ENCODE peak calls at places on chromosomes 5 and 9, in nine cellular contexts. S, E, G, K, O, A, M, C and H are unnamed samples.

GRCh38 chr5:7000316-7000715 is 287.1 kb downstream of the TENT4A start:
- DNase-seq in S (no peak), E (no peak), G (no peak), K (no peak), O (no peak), A (no peak), M (no peak), C (no peak), H (no peak)

GRCh38 chr9:99076483-99077171 is 28.3 kb upstream of the TGFBR1 start:
- DNase-seq in S (no peak), E (no peak), G (no peak), K (peak), O (peak), A (no peak), M (peak), C (no peak), H (no peak)

GRCh38 chr9:101026824-101027223 is 1.7 kb upstream of the PLPPR1 start:
- DNase-seq in S (no peak), E (no peak), G (no peak), K (no peak), O (no peak), A (no peak), M (no peak), C (no peak), H (no peak)

GRCh38 chr9:103798620-103799019 is 295.5 kb upstream of the SMC2 start:
- DNase-seq in S (no peak), E (no peak), G (peak), K (peak), O (peak), A (no peak), M (no peak), C (no peak), H (peak)

GRCh38 chr9:79477955-79478751 is 93.6 kb upstream of the TLE4 start:
- DNase-seq in S (no peak), E (no peak), G (peak), K (peak), O (peak), A (no peak), M (no peak), C (no peak), H (peak)

GRCh38 chr5:40842351-40842750 is 1.2 kb downstream of the CARD6 start:
- DNase-seq in S (no peak), E (no peak), G (no peak), K (no peak), O (no peak), A (no peak), M (no peak), C (no peak), H (no peak)

GRCh38 chr5:102855684-102856373 is 100.7 kb downstream of the PAM start:
- DNase-seq in S (no peak), E (no peak), G (no peak), K (no peak), O (no peak), A (no peak), M (no peak), C (no peak), H (no peak)

GRCh38 chr5:166772770-166773169 is 1518.7 kb upstream of the WWC1 start:
- DNase-seq in S (no peak), E (no peak), G (no peak), K (no peak), O (no peak), A (no peak), M (no peak), C (no peak), H (no peak)

GRCh38 chr9:113520109-113520642 is 56.6 kb downstream of the RGS3 start:
- DNase-seq in S (no peak), E (peak), G (peak), K (peak), O (no peak), A (no peak), M (peak), C (no peak), H (peak)

GRCh38 chr5:52922384-52922783 is 66.8 kb upstream of the ITGA2 start:
- DNase-seq in S (no peak), E (no peak), G (peak), K (no peak), O (peak), A (peak), M (no peak), C (peak), H (no peak)

GRCh38 chr9:137878146-137878941 is 762 bp downstream of the CACNA1B start:
- DNase-seq in S (no peak), E (no peak), G (peak), K (peak), O (no peak), A (no peak), M (peak), C (no peak), H (peak)

GRCh38 chr5:123496892-123497291 is 15.1 kb upstream of the CSNK1G3 start:
- DNase-seq in S (no peak), E (no peak), G (no peak), K (peak), O (no peak), A (no peak), M (peak), C (no peak), H (no peak)

GRCh38 chr5:173659423-173659822 is 43.0 kb upstream of the BOD1 start:
- DNase-seq in S (no peak), E (no peak), G (no peak), K (no peak), O (peak), A (no peak), M (no peak), C (no peak), H (no peak)
- TF ChIP-seq CTCF in S (no peak), E (no peak), G (no peak), K (no peak), O (no peak), A (no peak), M (no peak), C (no peak), H (no peak)

GRCh38 chr9:96442491-96442890 is 7.5 kb upstream of the HABP4 start:
- DNase-seq in S (no peak), E (no peak), G (no peak), K (no peak), O (peak), A (no peak), M (no peak), C (no peak), H (no peak)

GRCh38 chr9:96436456-96437126 is 13.4 kb upstream of the HABP4 start:
- DNase-seq in S (no peak), E (no peak), G (no peak), K (no peak), O (no peak), A (no peak), M (no peak), C (no peak), H (no peak)

GRCh38 chr9:96437454-96437853 is 12.5 kb upstream of the HABP4 start:
- DNase-seq in S (no peak), E (no peak), G (no peak), K (no peak), O (no peak), A (no peak), M (no peak), C (no peak), H (no peak)

GRCh38 chr9:96440671-96441199 is 9.2 kb upstream of the HABP4 start:
- DNase-seq in S (no peak), E (no peak), G (no peak), K (no peak), O (no peak), A (no peak), M (no peak), C (no peak), H (no peak)

DNA sequence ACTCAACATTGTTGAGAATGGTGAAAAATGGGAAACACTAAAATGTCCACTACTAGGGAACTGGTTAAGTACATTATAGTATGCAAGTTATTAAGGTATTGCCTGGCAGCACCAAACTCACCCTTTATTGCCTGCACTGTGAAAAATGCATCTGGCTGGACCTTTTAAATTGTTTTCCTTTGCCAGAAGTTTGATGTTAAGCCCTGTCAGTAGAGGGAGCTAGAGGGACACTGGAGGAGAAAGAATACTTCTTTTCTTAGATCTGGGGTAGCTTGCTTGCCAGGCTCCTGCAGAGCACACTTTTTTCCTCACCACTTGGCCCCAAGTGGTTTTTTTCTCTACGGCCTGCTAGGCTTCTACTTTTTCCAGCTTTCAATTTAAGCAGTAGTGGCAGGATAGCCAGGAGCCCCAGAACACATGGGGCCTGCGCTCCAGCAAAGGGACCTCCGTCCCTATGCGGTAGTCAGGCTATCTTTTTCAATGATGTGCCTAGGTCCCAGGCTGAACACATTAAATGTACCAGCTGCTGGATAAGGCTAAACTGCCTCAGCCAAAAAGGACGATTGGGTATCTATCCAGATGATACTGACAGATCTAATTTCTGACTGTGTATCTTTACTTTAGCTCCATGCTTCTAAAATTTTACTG is 8.0 kb upstream of the HABP4 start:
- DNase-seq in S (no peak), E (no peak), G (no peak), K (no peak), O (peak), A (no peak), M (no peak), C (no peak), H (peak)
- TF ChIP-seq CTCF in S (peak), E (peak), G (peak), K (peak), O (peak), A (no peak), M (peak), C (peak), H (peak)

GRCh38 chr5:72079288-72079687 is 28.0 kb upstream of the MAP1B start:
- DNase-seq in S (peak), E (peak), G (no peak), K (no peak), O (no peak), A (no peak), M (no peak), C (no peak), H (peak)
- TF ChIP-seq CTCF in S (peak), E (no peak), G (peak), K (no peak), O (no peak), A (no peak), M (no peak), C (no peak), H (no peak)

DNA sequence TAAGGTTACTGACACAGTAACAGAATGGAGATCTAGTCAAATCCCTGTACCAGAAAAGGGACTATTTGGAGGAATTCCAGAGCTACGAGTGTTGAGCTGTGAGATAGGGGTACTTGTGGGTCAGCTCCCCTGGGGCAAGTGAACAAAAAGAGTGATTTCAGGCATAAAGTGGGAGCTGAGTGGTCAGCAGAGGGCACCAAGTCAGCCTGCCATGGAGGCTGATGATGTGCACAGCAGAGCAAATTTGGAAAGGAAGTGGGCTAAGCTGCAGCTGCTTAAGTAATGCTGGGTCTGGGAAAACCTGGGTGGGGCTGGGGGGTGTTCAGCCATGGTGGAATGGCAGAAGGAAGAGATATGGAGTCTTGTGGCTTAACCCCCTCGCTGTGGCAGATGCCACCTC is 327.9 kb downstream of the NTRK2 start:
- DNase-seq in S (no peak), E (no peak), G (no peak), K (no peak), O (peak), A (no peak), M (no peak), C (no peak), H (no peak)
- TF ChIP-seq CTCF in S (no peak), E (no peak), G (no peak), K (no peak), O (no peak), A (no peak), M (no peak), C (no peak), H (peak)